ENCODE peak calls at places on chromosome 4, in seven cellular contexts. V, U, T, O, E, X and I are unnamed samples.

GRCh38 chr4:86927843-86928395 is 6.9 kb upstream of the AFF1 start:
- DNase-seq in V (no peak), U (no peak), T (peak; percentile 99), O (no peak), E (no peak), X (peak; percentile 76), I (no peak)

GRCh38 chr4:186669159-186669720 is 54.4 kb downstream of the FAT1 start:
- DNase-seq in V (no peak), U (no peak), T (peak; percentile 85), O (no peak), E (no peak), X (no peak), I (peak; percentile 0)

GRCh38 chr4:35963383-35963782 is 280.9 kb downstream of the ARAP2 start:
- DNase-seq in V (no peak), U (no peak), T (no peak), O (no peak), E (no peak), X (no peak), I (no peak)

GRCh38 chr4:11669156-11669555 is 240.5 kb upstream of the HS3ST1 start:
- DNase-seq in V (no peak), U (no peak), T (peak; percentile 28), O (no peak), E (no peak), X (no peak), I (no peak)

GRCh38 chr4:70399319-70399718 is 1.6 kb downstream of the OPRPN start:
- DNase-seq in V (no peak), U (no peak), T (peak; percentile 13), O (no peak), E (no peak), X (no peak), I (no peak)

GRCh38 chr4:48078862-48079655 is 55.0 kb downstream of the TXK start:
- DNase-seq in V (no peak), U (no peak), T (no peak), O (no peak), E (no peak), X (no peak), I (no peak)

GRCh38 chr4:67929447-67929846 is 33.8 kb downstream of the TMPRSS11A start:
- DNase-seq in V (no peak), U (no peak), T (peak; percentile 94), O (no peak), E (no peak), X (no peak), I (no peak)

GRCh38 chr4:152850377-152850776 is 70.6 kb downstream of the ARFIP1 start:
- DNase-seq in V (no peak), U (no peak), T (peak; percentile 83), O (peak; percentile 20), E (no peak), X (no peak), I (no peak)

GRCh38 chr4:64156253-64156652 is 253.0 kb downstream of the TECRL start:
- DNase-seq in V (no peak), U (no peak), T (no peak), O (no peak), E (no peak), X (no peak), I (no peak)

GRCh38 chr4:89111833-89112563 is 665 bp downstream of the TIGD2 start:
- DNase-seq in V (no peak), U (no peak), T (peak; percentile 92), O (no peak), E (no peak), X (no peak), I (no peak)

GRCh38 chr4:165715989-165716388 is 157.0 kb upstream of the TLL1 start:
- DNase-seq in V (no peak), U (no peak), T (peak; percentile 53), O (no peak), E (no peak), X (no peak), I (no peak)